ENCODE peak calls at places on chromosomes 3 and 15, in nine cellular contexts. O is T-helper 22 cell, F is GM06990, T is right lobe of liver, Q is lower lobe of right lung, L is transverse colon, K is B cell, W is T-helper 1 cell, P is ELR. U is an unnamed sample.

GRCh38 chr3:180913582-180914404 is 1.3 kb downstream of the FXR1 start:
- DNase-seq in O (no peak), T (no peak), P (peak), Q (no peak), W (no peak), K (no peak), F (no peak), L (no peak), U (no peak)

GRCh38 chr15:67405208-67406191 is 115.4 kb upstream of the C15orf61 start:
- DNase-seq in W (no peak), P (peak), O (no peak), Q (no peak), F (no peak), T (no peak), L (no peak), K (no peak), U (no peak)

GRCh38 chr15:93331545-93332117 is 242.6 kb upstream of the RGMA start:
- DNase-seq in F (no peak), P (no peak), L (no peak), K (no peak), Q (no peak), O (no peak), T (no peak), W (no peak), U (no peak)

GRCh38 chr3:176919836-176920760 is 277.2 kb downstream of the TBL1XR1 start:
- DNase-seq in P (peak), L (no peak), T (no peak), K (no peak), W (no peak), F (no peak), Q (no peak), O (no peak), U (no peak)

GRCh38 chr15:48126667-48127355 is 6.0 kb downstream of the SLC24A5 start:
- DNase-seq in T (no peak), W (no peak), F (no peak), K (no peak), P (no peak), O (no peak), L (no peak), Q (no peak), U (no peak)

GRCh38 chr15:49418811-49419210 is 4.2 kb upstream of the FGF7 start:
- DNase-seq in O (no peak), W (no peak), P (no peak), K (no peak), Q (no peak), T (no peak), F (no peak), L (no peak), U (no peak)

GRCh38 chr15:40190591-40190990 is 29.7 kb downstream of the BUB1B start:
- DNase-seq in F (no peak), L (no peak), O (no peak), Q (no peak), K (no peak), T (no peak), P (peak), W (no peak), U (no peak)

GRCh38 chr3:46925585-46925934 is 48.0 kb downstream of the PTH1R start:
- DNase-seq in P (no peak), T (peak), O (no peak), W (no peak), Q (peak), F (no peak), K (no peak), L (peak), U (no peak)

GRCh38 chr3:197219627-197220026 is 78.8 kb downstream of the DLG1 start:
- DNase-seq in Q (no peak), K (no peak), W (no peak), L (no peak), O (no peak), P (no peak), T (no peak), F (no peak), U (no peak)

GRCh38 chr3:85821130-85821756 is 862.5 kb downstream of the CADM2 start:
- DNase-seq in Q (no peak), W (no peak), F (no peak), P (no peak), K (no peak), T (no peak), L (peak), O (no peak), U (no peak)

GRCh38 chr3:41199866-41200668 is 762 bp downstream of the CTNNB1 start:
- DNase-seq in K (peak), P (peak), F (no peak), Q (peak), O (peak), T (no peak), W (peak), L (peak), U (peak)

GRCh38 chr3:114155370-114155821 is 23.5 kb downstream of the DRD3 start:
- DNase-seq in L (peak), Q (no peak), F (no peak), W (no peak), P (peak), O (no peak), K (peak), T (no peak), U (peak)

GRCh38 chr15:97900006-97900405 is 60.5 kb upstream of the ARRDC4 start:
- DNase-seq in L (no peak), O (no peak), W (no peak), Q (no peak), P (no peak), K (no peak), F (no peak), T (no peak), U (no peak)

GRCh38 chr3:16033889-16034687 is 140.4 kb upstream of the GALNT15 start:
- DNase-seq in T (no peak), K (no peak), L (no peak), P (peak), F (no peak), W (no peak), O (no peak), Q (no peak), U (no peak)

GRCh38 chr15:31598620-31599019 is 272.0 kb downstream of the KLF13 start:
- DNase-seq in T (no peak), O (no peak), P (no peak), K (no peak), L (peak), Q (peak), W (no peak), F (no peak), U (no peak)

GRCh38 chr3:194107126-194107525 is 28.8 kb upstream of the HES1 start:
- DNase-seq in O (no peak), L (no peak), K (peak), T (no peak), P (no peak), Q (no peak), W (no peak), F (no peak), U (no peak)

GRCh38 chr3:111963424-111963823 is 15.4 kb upstream of the ABHD10 start:
- DNase-seq in L (no peak), W (no peak), T (no peak), O (no peak), Q (no peak), F (no peak), P (peak), K (no peak), U (no peak)

GRCh38 chr15:26937134-26937533 is 33.8 kb upstream of the GABRG3 start:
- DNase-seq in W (no peak), O (no peak), L (no peak), P (no peak), T (no peak), K (no peak), Q (no peak), F (no peak), U (no peak)

GRCh38 chr3:57292159-57292894 is at the start of gene ASB14:
- DNase-seq in O (no peak), P (no peak), L (no peak), Q (no peak), F (no peak), K (no peak), T (no peak), W (no peak), U (no peak)

GRCh38 chr3:142115927-142116668 is 33.2 kb downstream of the TFDP2 start:
- DNase-seq in K (no peak), T (no peak), L (no peak), F (no peak), P (no peak), W (no peak), O (no peak), Q (no peak), U (no peak)